ENCODE peak calls at places on chromosomes 4 and X, in four cellular contexts. One of them, this sample, is unnamed.

GRCh38 chrX:69121321-69122000 is 43.8 kb downstream of the PJA1 start:
- DNase-seq in breast epithelium: no peak
- DNase-seq in spleen: no peak
- DNase-seq in HL-60: no peak
- DNase-seq in this sample: no peak

GRCh38 chr4:77010841-77011354 is 61.3 kb downstream of the SEPTIN11 start:
- DNase-seq in breast epithelium: no peak
- DNase-seq in spleen: no peak
- DNase-seq in HL-60: no peak
- DNase-seq in this sample: no peak

GRCh38 chr4:130632731-130633604 is 1537.0 kb downstream of the C4orf33 start:
- DNase-seq in breast epithelium: no peak
- DNase-seq in spleen: no peak
- DNase-seq in HL-60: no peak
- DNase-seq in this sample: no peak

GRCh38 chr4:130074096-130074495 is 978.1 kb downstream of the C4orf33 start:
- DNase-seq in breast epithelium: no peak
- DNase-seq in spleen: no peak
- DNase-seq in HL-60: no peak
- DNase-seq in this sample: no peak

GRCh38 chr4:110139106-110139505 is 59.3 kb downstream of the ELOVL6 start:
- DNase-seq in breast epithelium: no peak
- DNase-seq in spleen: no peak
- DNase-seq in HL-60: no peak
- DNase-seq in this sample: no peak

GRCh38 chr4:173246719-173247118 is 78.1 kb downstream of the GALNT7 start:
- DNase-seq in breast epithelium: no peak
- DNase-seq in spleen: no peak
- DNase-seq in HL-60: no peak
- DNase-seq in this sample: no peak

GRCh38 chr4:110106946-110107325 is 91.5 kb downstream of the ELOVL6 start:
- DNase-seq in breast epithelium: no peak
- DNase-seq in spleen: no peak
- DNase-seq in HL-60: no peak
- DNase-seq in this sample: no peak

GRCh38 chrX:129997081-129997480 is 14.6 kb downstream of the BCORL1 start:
- DNase-seq in breast epithelium: no peak
- DNase-seq in spleen: no peak
- DNase-seq in HL-60: no peak
- DNase-seq in this sample: no peak

GRCh38 chr4:152399246-152399645 is 136.6 kb downstream of the FBXW7 start:
- DNase-seq in breast epithelium: no peak
- DNase-seq in spleen: no peak
- DNase-seq in HL-60: peak
- DNase-seq in this sample: no peak

GRCh38 chrX:23765449-23765848 is 17.5 kb upstream of the SAT1 start:
- DNase-seq in breast epithelium: no peak
- DNase-seq in spleen: no peak
- DNase-seq in HL-60: no peak
- DNase-seq in this sample: no peak

GRCh38 chr4:67700119-67700873 is 659 bp downstream of the UBA6 start:
- DNase-seq in breast epithelium: no peak
- DNase-seq in spleen: no peak
- DNase-seq in HL-60: no peak
- DNase-seq in this sample: no peak
- TF ChIP-seq POLR2AphosphoS5 in breast epithelium: no peak
- TF ChIP-seq POLR2AphosphoS5 in spleen: no peak
- TF ChIP-seq POLR2AphosphoS5 in HL-60: no peak
- TF ChIP-seq POLR2AphosphoS5 in this sample: no peak

DNA sequence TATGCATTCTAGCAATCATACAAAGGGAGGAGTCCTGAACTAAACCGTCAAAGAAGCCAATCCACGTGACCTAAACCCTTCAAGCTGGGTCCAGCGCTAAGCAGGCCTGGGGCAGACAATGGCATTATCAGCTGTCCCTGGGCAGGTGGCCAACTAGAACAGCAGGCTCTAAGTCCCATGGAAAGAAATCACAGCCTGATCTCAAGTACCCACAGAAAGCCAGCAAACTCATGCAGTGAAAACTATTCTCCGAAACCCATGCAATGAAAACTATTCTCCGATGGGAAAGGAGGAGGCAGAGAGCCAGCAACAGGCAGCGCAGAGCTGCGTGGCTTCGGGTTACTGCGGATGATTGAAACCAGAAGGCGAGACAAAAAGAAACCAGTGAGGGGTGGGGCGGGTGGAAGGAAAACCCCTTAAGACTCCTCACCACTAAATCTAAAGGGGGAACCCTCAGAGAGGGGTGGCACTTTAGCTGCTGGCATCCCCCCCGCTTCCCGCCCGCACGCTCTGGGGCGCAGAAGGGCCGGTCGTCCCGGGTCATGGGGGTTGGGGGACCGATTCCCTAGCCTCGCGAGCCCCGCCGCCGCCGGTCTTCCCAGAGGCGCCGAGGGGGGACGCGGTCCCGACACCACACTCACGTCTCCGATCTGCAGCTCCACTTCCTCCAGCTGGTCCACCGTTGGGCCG is 567 bp downstream of the C4orf46 start:
- DNase-seq in breast epithelium: peak
- DNase-seq in spleen: peak
- DNase-seq in HL-60: peak
- DNase-seq in this sample: no peak
- TF ChIP-seq POLR2AphosphoS5 in breast epithelium: no peak
- TF ChIP-seq POLR2AphosphoS5 in spleen: peak
- TF ChIP-seq POLR2AphosphoS5 in HL-60: peak
- TF ChIP-seq POLR2AphosphoS5 in this sample: no peak

GRCh38 chr4:6974138-6974848 is 64.7 kb downstream of the TBC1D14 start:
- DNase-seq in breast epithelium: peak
- DNase-seq in spleen: peak
- DNase-seq in HL-60: peak
- DNase-seq in this sample: peak
- TF ChIP-seq POLR2AphosphoS5 in breast epithelium: peak
- TF ChIP-seq POLR2AphosphoS5 in spleen: peak
- TF ChIP-seq POLR2AphosphoS5 in HL-60: no peak
- TF ChIP-seq POLR2AphosphoS5 in this sample: peak

DNA sequence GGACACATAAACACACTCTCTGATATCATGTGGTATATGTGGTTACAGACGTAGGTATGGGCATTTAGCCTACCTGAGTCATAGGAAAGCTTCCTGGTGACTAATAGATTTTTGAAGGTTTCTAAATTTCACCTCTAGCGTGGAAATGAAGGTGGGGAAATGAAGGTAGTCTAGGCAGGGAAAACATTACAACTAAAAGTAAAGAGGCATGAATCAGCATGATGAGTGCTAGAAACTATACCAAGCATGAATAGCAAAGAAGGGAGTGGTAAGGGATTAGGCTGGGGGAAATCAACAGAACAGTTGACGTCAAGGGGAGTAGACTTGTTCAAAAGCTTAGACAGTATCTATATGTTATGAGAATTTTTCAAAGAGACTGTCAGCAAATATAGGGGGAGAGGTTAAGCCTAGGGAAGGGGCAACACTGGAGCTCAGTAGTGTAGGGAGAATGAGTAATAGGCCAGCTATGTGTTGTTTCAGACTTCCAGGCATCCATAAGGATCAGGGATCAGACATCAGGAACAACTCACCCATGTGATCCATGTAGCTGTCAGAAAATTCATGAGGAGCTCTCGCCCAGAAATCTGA is 279.3 kb upstream of the DIPK2B start:
- DNase-seq in breast epithelium: no peak
- DNase-seq in spleen: no peak
- DNase-seq in HL-60: no peak
- DNase-seq in this sample: no peak
- TF ChIP-seq POLR2AphosphoS5 in breast epithelium: no peak
- TF ChIP-seq POLR2AphosphoS5 in spleen: no peak
- TF ChIP-seq POLR2AphosphoS5 in HL-60: no peak
- TF ChIP-seq POLR2AphosphoS5 in this sample: peak

DNA sequence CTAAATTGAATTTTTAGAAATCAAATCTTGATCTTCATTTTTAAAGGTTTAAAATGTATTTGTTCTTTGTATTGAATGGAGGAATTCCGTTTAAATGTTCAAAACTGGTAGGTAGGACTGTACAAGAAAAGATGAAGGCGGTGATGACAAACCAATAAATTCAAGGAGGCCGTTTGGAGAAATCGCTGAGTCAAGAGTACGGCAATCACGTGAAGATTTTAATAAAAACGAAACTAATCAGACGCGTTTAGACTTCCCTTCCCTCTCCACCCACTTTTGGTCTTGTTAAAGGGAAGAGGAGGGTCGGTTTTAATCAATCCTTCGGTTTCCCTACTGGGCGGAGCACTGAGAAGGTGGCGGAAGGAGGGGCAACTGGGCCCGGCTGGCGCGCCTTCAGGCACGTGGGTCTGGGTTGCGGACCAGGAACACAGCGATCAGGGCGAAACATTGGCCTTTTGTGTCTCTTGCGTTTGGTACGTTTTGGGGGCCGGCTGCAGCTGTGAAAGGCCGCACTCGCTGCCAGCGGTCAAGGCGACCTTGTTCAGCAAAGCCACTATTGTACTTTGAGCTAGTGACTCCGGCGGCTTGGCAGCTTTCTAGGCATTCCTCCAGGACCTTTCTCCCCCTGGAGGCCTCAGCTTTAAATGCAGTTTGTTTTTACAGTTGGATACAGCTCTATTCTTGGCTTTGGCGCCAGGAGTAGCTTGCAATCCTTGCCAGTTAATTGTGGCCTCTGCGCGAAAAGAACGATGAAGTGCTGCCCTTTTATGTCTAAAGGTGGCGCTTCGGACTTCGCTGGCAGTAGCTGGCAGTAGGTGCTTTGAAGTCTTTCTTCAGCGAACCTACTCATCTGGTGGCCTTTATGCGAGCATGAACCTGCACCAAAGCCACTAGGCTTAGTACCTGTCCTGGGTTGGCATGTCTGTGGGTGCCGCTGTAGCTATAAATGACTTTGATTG is 16.7 kb upstream of the LAMP2 start:
- DNase-seq in breast epithelium: peak
- DNase-seq in spleen: peak
- DNase-seq in HL-60: peak
- DNase-seq in this sample: no peak
- TF ChIP-seq POLR2AphosphoS5 in breast epithelium: peak
- TF ChIP-seq POLR2AphosphoS5 in spleen: peak
- TF ChIP-seq POLR2AphosphoS5 in HL-60: peak
- TF ChIP-seq POLR2AphosphoS5 in this sample: peak

DNA sequence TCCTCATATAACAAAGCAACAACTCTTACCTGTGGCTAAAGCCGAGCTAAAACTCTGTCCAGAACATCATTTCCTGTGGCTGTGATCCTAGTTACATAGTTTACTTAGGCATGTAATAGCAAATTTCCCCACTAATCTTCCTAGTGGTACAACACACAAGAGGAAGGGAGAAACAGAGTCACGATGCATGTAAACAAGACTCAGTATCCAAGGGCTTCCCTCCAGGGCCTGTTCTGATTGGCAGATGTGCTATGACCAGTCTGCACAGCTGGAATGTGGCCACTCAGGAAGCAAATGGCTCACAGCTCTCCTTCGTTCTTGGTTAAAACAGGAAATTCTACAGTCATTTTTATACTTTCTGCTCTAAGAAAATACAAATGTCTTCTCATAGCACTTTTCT is 49.2 kb upstream of the PRSS48 start:
- DNase-seq in breast epithelium: no peak
- DNase-seq in spleen: no peak
- DNase-seq in HL-60: no peak
- DNase-seq in this sample: no peak
- TF ChIP-seq POLR2AphosphoS5 in breast epithelium: peak
- TF ChIP-seq POLR2AphosphoS5 in spleen: no peak
- TF ChIP-seq POLR2AphosphoS5 in HL-60: no peak
- TF ChIP-seq POLR2AphosphoS5 in this sample: peak

DNA sequence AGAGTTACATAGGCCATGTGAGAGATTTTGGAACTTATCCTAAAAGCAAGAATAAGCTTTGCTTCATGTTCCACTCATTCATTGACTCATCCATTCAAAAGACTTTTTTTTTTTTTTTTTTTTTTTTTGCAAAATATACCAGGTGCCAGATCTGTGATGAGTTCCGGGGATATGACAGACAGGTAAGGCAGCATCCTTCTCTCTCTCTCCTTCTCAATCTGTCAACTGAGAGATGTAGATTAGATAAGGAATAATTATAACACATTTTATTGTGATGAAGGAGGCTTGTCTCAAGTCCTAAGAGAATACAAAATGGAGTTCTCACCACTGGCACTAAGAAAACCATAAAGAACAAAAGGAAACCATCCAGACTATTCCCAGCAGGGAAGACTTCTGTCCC is 190.2 kb upstream of the CPEB2 start:
- DNase-seq in breast epithelium: no peak
- DNase-seq in spleen: no peak
- DNase-seq in HL-60: no peak
- DNase-seq in this sample: no peak
- TF ChIP-seq POLR2AphosphoS5 in breast epithelium: no peak
- TF ChIP-seq POLR2AphosphoS5 in spleen: no peak
- TF ChIP-seq POLR2AphosphoS5 in HL-60: no peak
- TF ChIP-seq POLR2AphosphoS5 in this sample: no peak

GRCh38 chrX:106995678-106996077 is 4.3 kb downstream of the MORC4 start:
- DNase-seq in breast epithelium: no peak
- DNase-seq in spleen: no peak
- DNase-seq in HL-60: no peak
- DNase-seq in this sample: no peak

GRCh38 chrX:106997611-106998010 is 2.4 kb downstream of the MORC4 start:
- DNase-seq in breast epithelium: no peak
- DNase-seq in spleen: no peak
- DNase-seq in HL-60: no peak
- DNase-seq in this sample: no peak

GRCh38 chrX:106999002-106999975 is 723 bp downstream of the MORC4 start:
- DNase-seq in breast epithelium: no peak
- DNase-seq in spleen: peak
- DNase-seq in HL-60: no peak
- DNase-seq in this sample: no peak

DNA sequence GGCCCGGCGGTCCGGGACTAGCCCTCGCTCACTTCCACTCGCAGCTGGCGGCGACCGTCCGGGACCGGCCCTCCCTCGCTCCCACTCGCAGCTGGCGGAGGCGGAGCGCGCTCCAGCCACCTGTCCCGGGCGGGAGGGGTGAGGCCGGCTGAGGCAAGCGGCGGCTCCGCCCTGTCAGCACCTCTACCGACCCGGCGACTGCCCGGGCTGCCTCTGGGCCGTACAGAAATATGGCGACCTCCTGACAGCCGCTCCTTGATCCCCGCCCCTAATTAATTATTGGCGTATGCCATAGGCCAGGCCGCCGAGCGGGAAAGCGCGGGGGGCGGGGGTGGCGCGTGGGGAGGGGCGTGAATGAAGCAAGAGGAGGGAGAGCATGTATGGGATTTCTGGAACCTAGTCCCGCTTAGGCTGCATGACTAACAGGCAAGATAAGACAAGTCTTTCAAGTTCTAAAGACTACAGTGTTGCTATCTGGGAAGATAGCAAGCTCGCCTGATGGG is at the start of gene MORC4:
- DNase-seq in breast epithelium: peak
- DNase-seq in spleen: peak
- DNase-seq in HL-60: no peak
- DNase-seq in this sample: peak
- TF ChIP-seq POLR2AphosphoS5 in breast epithelium: peak
- TF ChIP-seq POLR2AphosphoS5 in spleen: peak
- TF ChIP-seq POLR2AphosphoS5 in HL-60: no peak
- TF ChIP-seq POLR2AphosphoS5 in this sample: peak

DNA sequence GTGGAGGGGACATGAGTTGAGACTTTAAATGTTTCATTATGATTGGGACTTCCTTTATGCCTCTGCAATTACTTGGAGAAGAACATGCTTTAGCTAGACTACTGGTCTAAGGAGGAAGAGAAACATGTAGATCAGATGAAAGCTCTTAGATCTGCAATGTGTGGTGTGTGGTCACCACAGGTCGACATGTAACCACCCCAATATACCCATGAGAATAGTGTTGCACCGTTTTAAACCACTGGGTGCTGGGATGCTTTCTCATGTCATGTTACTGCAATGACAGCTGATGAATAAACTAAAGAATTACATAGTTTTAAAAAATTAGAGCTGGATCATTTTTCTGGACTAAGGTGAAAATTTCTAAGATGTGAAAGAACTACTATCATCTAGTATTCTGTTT is 1039.7 kb downstream of the RAPGEF2 start:
- DNase-seq in breast epithelium: no peak
- DNase-seq in spleen: no peak
- DNase-seq in HL-60: no peak
- DNase-seq in this sample: no peak
- TF ChIP-seq POLR2AphosphoS5 in breast epithelium: no peak
- TF ChIP-seq POLR2AphosphoS5 in spleen: no peak
- TF ChIP-seq POLR2AphosphoS5 in HL-60: no peak
- TF ChIP-seq POLR2AphosphoS5 in this sample: no peak